ENCODE peak calls at places on chromosome 2, in seven cellular contexts. One of them, this sample, is unnamed.

GRCh38 chr2:27907547-27907946 is 17.0 kb downstream of the BABAM2 start:
- DNase-seq in H9: no peak
- DNase-seq in stimulated activated CD8-positive, alpha-beta memory T cell treated with anti-CD3 and anti-CD28 coated beads, Interleukin-7, amount 100 ng/mL, for 1 hour: no peak
- DNase-seq in dorsolateral prefrontal cortex: no peak
- DNase-seq in renal cortical epithelial cell: no peak
- DNase-seq in hypothalamus: no peak
- DNase-seq in iris pigment epithelial cell: peak
- DNase-seq in this sample: no peak

GRCh38 chr2:12074126-12074883 is 327.9 kb downstream of the LPIN1 start:
- DNase-seq in H9: no peak
- DNase-seq in stimulated activated CD8-positive, alpha-beta memory T cell treated with anti-CD3 and anti-CD28 coated beads, Interleukin-7, amount 100 ng/mL, for 1 hour: no peak
- DNase-seq in dorsolateral prefrontal cortex: no peak
- DNase-seq in renal cortical epithelial cell: no peak
- DNase-seq in hypothalamus: no peak
- DNase-seq in iris pigment epithelial cell: no peak
- DNase-seq in this sample: no peak

GRCh38 chr2:1653137-1653789 is 91.1 kb downstream of the PXDN start:
- DNase-seq in H9: peak
- DNase-seq in stimulated activated CD8-positive, alpha-beta memory T cell treated with anti-CD3 and anti-CD28 coated beads, Interleukin-7, amount 100 ng/mL, for 1 hour: no peak
- DNase-seq in dorsolateral prefrontal cortex: no peak
- DNase-seq in renal cortical epithelial cell: peak
- DNase-seq in hypothalamus: no peak
- DNase-seq in iris pigment epithelial cell: peak
- DNase-seq in this sample: no peak

GRCh38 chr2:75491129-75491753 is 69.5 kb downstream of the EVA1A start:
- DNase-seq in H9: no peak
- DNase-seq in stimulated activated CD8-positive, alpha-beta memory T cell treated with anti-CD3 and anti-CD28 coated beads, Interleukin-7, amount 100 ng/mL, for 1 hour: no peak
- DNase-seq in dorsolateral prefrontal cortex: no peak
- DNase-seq in renal cortical epithelial cell: no peak
- DNase-seq in hypothalamus: no peak
- DNase-seq in iris pigment epithelial cell: peak
- DNase-seq in this sample: no peak

GRCh38 chr2:103353754-103354153 is 591.9 kb downstream of the TMEM182 start:
- DNase-seq in H9: no peak
- DNase-seq in stimulated activated CD8-positive, alpha-beta memory T cell treated with anti-CD3 and anti-CD28 coated beads, Interleukin-7, amount 100 ng/mL, for 1 hour: no peak
- DNase-seq in dorsolateral prefrontal cortex: no peak
- DNase-seq in renal cortical epithelial cell: no peak
- DNase-seq in hypothalamus: no peak
- DNase-seq in iris pigment epithelial cell: no peak
- DNase-seq in this sample: no peak

GRCh38 chr2:240745456-240745855 is 53.8 kb downstream of the AQP12A start:
- DNase-seq in H9: no peak
- DNase-seq in stimulated activated CD8-positive, alpha-beta memory T cell treated with anti-CD3 and anti-CD28 coated beads, Interleukin-7, amount 100 ng/mL, for 1 hour: no peak
- DNase-seq in dorsolateral prefrontal cortex: no peak
- DNase-seq in renal cortical epithelial cell: no peak
- DNase-seq in hypothalamus: no peak
- DNase-seq in iris pigment epithelial cell: no peak
- DNase-seq in this sample: no peak

GRCh38 chr2:159380676-159381239 is 94.3 kb upstream of the WDSUB1 start:
- DNase-seq in H9: no peak
- DNase-seq in stimulated activated CD8-positive, alpha-beta memory T cell treated with anti-CD3 and anti-CD28 coated beads, Interleukin-7, amount 100 ng/mL, for 1 hour: no peak
- DNase-seq in dorsolateral prefrontal cortex: no peak
- DNase-seq in renal cortical epithelial cell: peak
- DNase-seq in hypothalamus: no peak
- DNase-seq in iris pigment epithelial cell: no peak
- DNase-seq in this sample: no peak

GRCh38 chr2:174683392-174683759 is 80.9 kb downstream of the CHRNA1 start:
- DNase-seq in H9: peak
- DNase-seq in stimulated activated CD8-positive, alpha-beta memory T cell treated with anti-CD3 and anti-CD28 coated beads, Interleukin-7, amount 100 ng/mL, for 1 hour: no peak
- DNase-seq in dorsolateral prefrontal cortex: no peak
- DNase-seq in renal cortical epithelial cell: peak
- DNase-seq in hypothalamus: no peak
- DNase-seq in iris pigment epithelial cell: peak
- DNase-seq in this sample: peak

GRCh38 chr2:46098606-46099005 is 198.6 kb upstream of the EPAS1 start:
- DNase-seq in H9: no peak
- DNase-seq in stimulated activated CD8-positive, alpha-beta memory T cell treated with anti-CD3 and anti-CD28 coated beads, Interleukin-7, amount 100 ng/mL, for 1 hour: no peak
- DNase-seq in dorsolateral prefrontal cortex: no peak
- DNase-seq in renal cortical epithelial cell: peak
- DNase-seq in hypothalamus: no peak
- DNase-seq in iris pigment epithelial cell: peak
- DNase-seq in this sample: no peak

GRCh38 chr2:105872142-105872728 is 127.5 kb downstream of the NCK2 start:
- DNase-seq in H9: no peak
- DNase-seq in stimulated activated CD8-positive, alpha-beta memory T cell treated with anti-CD3 and anti-CD28 coated beads, Interleukin-7, amount 100 ng/mL, for 1 hour: no peak
- DNase-seq in dorsolateral prefrontal cortex: no peak
- DNase-seq in renal cortical epithelial cell: no peak
- DNase-seq in hypothalamus: no peak
- DNase-seq in iris pigment epithelial cell: no peak
- DNase-seq in this sample: no peak

GRCh38 chr2:85997016-85997970 is 108.4 kb downstream of the POLR1A start:
- DNase-seq in H9: peak
- DNase-seq in stimulated activated CD8-positive, alpha-beta memory T cell treated with anti-CD3 and anti-CD28 coated beads, Interleukin-7, amount 100 ng/mL, for 1 hour: no peak
- DNase-seq in dorsolateral prefrontal cortex: no peak
- DNase-seq in renal cortical epithelial cell: no peak
- DNase-seq in hypothalamus: peak
- DNase-seq in iris pigment epithelial cell: peak
- DNase-seq in this sample: peak

GRCh38 chr2:68726608-68727367 is 7.8 kb upstream of the ARHGAP25 start:
- DNase-seq in H9: no peak
- DNase-seq in stimulated activated CD8-positive, alpha-beta memory T cell treated with anti-CD3 and anti-CD28 coated beads, Interleukin-7, amount 100 ng/mL, for 1 hour: peak
- DNase-seq in dorsolateral prefrontal cortex: no peak
- DNase-seq in renal cortical epithelial cell: no peak
- DNase-seq in hypothalamus: no peak
- DNase-seq in iris pigment epithelial cell: no peak
- DNase-seq in this sample: peak

GRCh38 chr2:11764359-11764758 is 17.9 kb downstream of the LPIN1 start:
- DNase-seq in H9: no peak
- DNase-seq in stimulated activated CD8-positive, alpha-beta memory T cell treated with anti-CD3 and anti-CD28 coated beads, Interleukin-7, amount 100 ng/mL, for 1 hour: no peak
- DNase-seq in dorsolateral prefrontal cortex: no peak
- DNase-seq in renal cortical epithelial cell: no peak
- DNase-seq in hypothalamus: no peak
- DNase-seq in iris pigment epithelial cell: no peak
- DNase-seq in this sample: no peak

GRCh38 chr2:1224901-1225300 is 188.4 kb upstream of the TPO start:
- DNase-seq in H9: no peak
- DNase-seq in stimulated activated CD8-positive, alpha-beta memory T cell treated with anti-CD3 and anti-CD28 coated beads, Interleukin-7, amount 100 ng/mL, for 1 hour: no peak
- DNase-seq in dorsolateral prefrontal cortex: no peak
- DNase-seq in renal cortical epithelial cell: peak
- DNase-seq in hypothalamus: no peak
- DNase-seq in iris pigment epithelial cell: no peak
- DNase-seq in this sample: no peak

GRCh38 chr2:172246649-172247048 is 143.9 kb upstream of the DLX2 start:
- DNase-seq in H9: no peak
- DNase-seq in stimulated activated CD8-positive, alpha-beta memory T cell treated with anti-CD3 and anti-CD28 coated beads, Interleukin-7, amount 100 ng/mL, for 1 hour: no peak
- DNase-seq in dorsolateral prefrontal cortex: no peak
- DNase-seq in renal cortical epithelial cell: peak
- DNase-seq in hypothalamus: no peak
- DNase-seq in iris pigment epithelial cell: peak
- DNase-seq in this sample: no peak

GRCh38 chr2:168798888-168799410 is 3.5 kb upstream of the NOSTRIN start:
- DNase-seq in H9: no peak
- DNase-seq in stimulated activated CD8-positive, alpha-beta memory T cell treated with anti-CD3 and anti-CD28 coated beads, Interleukin-7, amount 100 ng/mL, for 1 hour: no peak
- DNase-seq in dorsolateral prefrontal cortex: no peak
- DNase-seq in renal cortical epithelial cell: no peak
- DNase-seq in hypothalamus: no peak
- DNase-seq in iris pigment epithelial cell: no peak
- DNase-seq in this sample: no peak

GRCh38 chr2:223235986-223236385 is 184.0 kb downstream of the KCNE4 start:
- DNase-seq in H9: no peak
- DNase-seq in stimulated activated CD8-positive, alpha-beta memory T cell treated with anti-CD3 and anti-CD28 coated beads, Interleukin-7, amount 100 ng/mL, for 1 hour: no peak
- DNase-seq in dorsolateral prefrontal cortex: no peak
- DNase-seq in renal cortical epithelial cell: peak
- DNase-seq in hypothalamus: no peak
- DNase-seq in iris pigment epithelial cell: peak
- DNase-seq in this sample: no peak

GRCh38 chr2:174877796-174878195 is 113.5 kb upstream of the CHRNA1 start:
- DNase-seq in H9: no peak
- DNase-seq in stimulated activated CD8-positive, alpha-beta memory T cell treated with anti-CD3 and anti-CD28 coated beads, Interleukin-7, amount 100 ng/mL, for 1 hour: no peak
- DNase-seq in dorsolateral prefrontal cortex: no peak
- DNase-seq in renal cortical epithelial cell: no peak
- DNase-seq in hypothalamus: no peak
- DNase-seq in iris pigment epithelial cell: no peak
- DNase-seq in this sample: no peak

GRCh38 chr2:38666578-38666926 is 638 bp downstream of the GALM start:
- DNase-seq in H9: no peak
- DNase-seq in stimulated activated CD8-positive, alpha-beta memory T cell treated with anti-CD3 and anti-CD28 coated beads, Interleukin-7, amount 100 ng/mL, for 1 hour: no peak
- DNase-seq in dorsolateral prefrontal cortex: no peak
- DNase-seq in renal cortical epithelial cell: peak
- DNase-seq in hypothalamus: no peak
- DNase-seq in iris pigment epithelial cell: peak
- DNase-seq in this sample: no peak

GRCh38 chr2:197356136-197356535 is 45.6 kb upstream of the ANKRD44 start:
- DNase-seq in H9: peak
- DNase-seq in stimulated activated CD8-positive, alpha-beta memory T cell treated with anti-CD3 and anti-CD28 coated beads, Interleukin-7, amount 100 ng/mL, for 1 hour: no peak
- DNase-seq in dorsolateral prefrontal cortex: no peak
- DNase-seq in renal cortical epithelial cell: no peak
- DNase-seq in hypothalamus: no peak
- DNase-seq in iris pigment epithelial cell: no peak
- DNase-seq in this sample: peak

GRCh38 chr2:218995972-218996644 is 2.9 kb upstream of the CRYBA2 start:
- DNase-seq in H9: peak
- DNase-seq in stimulated activated CD8-positive, alpha-beta memory T cell treated with anti-CD3 and anti-CD28 coated beads, Interleukin-7, amount 100 ng/mL, for 1 hour: peak
- DNase-seq in dorsolateral prefrontal cortex: peak
- DNase-seq in renal cortical epithelial cell: peak
- DNase-seq in hypothalamus: peak
- DNase-seq in iris pigment epithelial cell: peak
- DNase-seq in this sample: peak

GRCh38 chr2:84613082-84613481 is 96.8 kb downstream of the DNAH6 start:
- DNase-seq in H9: peak
- DNase-seq in stimulated activated CD8-positive, alpha-beta memory T cell treated with anti-CD3 and anti-CD28 coated beads, Interleukin-7, amount 100 ng/mL, for 1 hour: no peak
- DNase-seq in dorsolateral prefrontal cortex: no peak
- DNase-seq in renal cortical epithelial cell: peak
- DNase-seq in hypothalamus: no peak
- DNase-seq in iris pigment epithelial cell: no peak
- DNase-seq in this sample: no peak

GRCh38 chr2:10668402-10669012 is 21.3 kb downstream of the NOL10 start:
- DNase-seq in H9: no peak
- DNase-seq in stimulated activated CD8-positive, alpha-beta memory T cell treated with anti-CD3 and anti-CD28 coated beads, Interleukin-7, amount 100 ng/mL, for 1 hour: no peak
- DNase-seq in dorsolateral prefrontal cortex: no peak
- DNase-seq in renal cortical epithelial cell: peak
- DNase-seq in hypothalamus: no peak
- DNase-seq in iris pigment epithelial cell: peak
- DNase-seq in this sample: peak

GRCh38 chr2:165058471-165059265 is 103.3 kb upstream of the SLC38A11 start:
- DNase-seq in H9: no peak
- DNase-seq in stimulated activated CD8-positive, alpha-beta memory T cell treated with anti-CD3 and anti-CD28 coated beads, Interleukin-7, amount 100 ng/mL, for 1 hour: no peak
- DNase-seq in dorsolateral prefrontal cortex: no peak
- DNase-seq in renal cortical epithelial cell: no peak
- DNase-seq in hypothalamus: no peak
- DNase-seq in iris pigment epithelial cell: no peak
- DNase-seq in this sample: no peak

GRCh38 chr2:129035992-129036391 is 717.3 kb upstream of the HS6ST1 start:
- DNase-seq in H9: no peak
- DNase-seq in stimulated activated CD8-positive, alpha-beta memory T cell treated with anti-CD3 and anti-CD28 coated beads, Interleukin-7, amount 100 ng/mL, for 1 hour: no peak
- DNase-seq in dorsolateral prefrontal cortex: no peak
- DNase-seq in renal cortical epithelial cell: no peak
- DNase-seq in hypothalamus: no peak
- DNase-seq in iris pigment epithelial cell: no peak
- DNase-seq in this sample: no peak